ENCODE peak calls at places on chromosomes 13 and 19, in eight cellular contexts. R is mucosa of descending colon, A is AG04450, O is heart left ventricle, Q is left ventricle myocardium inferior, I is stomach, T is spleen, B is right atrium auricular region. S is an unnamed sample.

GRCh38 chr19:37077615-37077928 is 661 bp upstream of the ZNF420 start:
- DNase-seq in R (no peak), A (no peak), O (no peak), Q (no peak), I (no peak), T (no peak), B (no peak), S (no peak)

GRCh38 chr13:111385182-111385857 is 64.9 kb downstream of the TEX29 start:
- DNase-seq in R (no peak), A (no peak), O (peak; percentile 45), Q (no peak), I (peak; percentile 10), T (peak; percentile 55), B (no peak), S (no peak)

GRCh38 chr13:93559718-93560117 is 333.1 kb downstream of the GPC6 start:
- DNase-seq in R (no peak), A (peak; percentile 33), O (no peak), Q (no peak), I (no peak), T (no peak), B (no peak), S (peak; percentile 70)

GRCh38 chr19:52687658-52688057 is 47.2 kb downstream of the ZNF611 start:
- DNase-seq in R (no peak), A (no peak), O (no peak), Q (no peak), I (no peak), T (no peak), B (no peak), S (no peak)

GRCh38 chr19:45528744-45529453 is 21.6 kb downstream of the VASP start:
- DNase-seq in R (peak; percentile 83), A (no peak), O (no peak), Q (no peak), I (peak; percentile 70), T (no peak), B (no peak), S (no peak)

GRCh38 chr19:51421229-51422052 is 4.0 kb upstream of the SIGLEC10 start:
- DNase-seq in R (no peak), A (no peak), O (no peak), Q (no peak), I (no peak), T (no peak), B (no peak), S (no peak)

GRCh38 chr19:4295972-4296771 is 6.0 kb downstream of the TMIGD2 start:
- DNase-seq in R (no peak), A (no peak), O (no peak), Q (no peak), I (peak; percentile 38), T (no peak), B (no peak), S (no peak)

GRCh38 chr13:33446821-33447481 is 161.4 kb upstream of the STARD13 start:
- DNase-seq in R (no peak), A (no peak), O (no peak), Q (no peak), I (peak; percentile 62), T (no peak), B (no peak), S (peak; percentile 49)

GRCh38 chr13:55244991-55245644 is 1895.6 kb upstream of the PRR20A start:
- DNase-seq in R (no peak), A (no peak), O (no peak), Q (no peak), I (no peak), T (no peak), B (no peak), S (no peak)

GRCh38 chr13:73943137-73943964 is 190.9 kb downstream of the KLF12 start:
- DNase-seq in R (no peak), A (no peak), O (no peak), Q (no peak), I (no peak), T (no peak), B (no peak), S (no peak)

GRCh38 chr13:29624997-29625396 is 29.5 kb upstream of the SLC7A1 start:
- DNase-seq in R (no peak), A (no peak), O (peak; percentile 33), Q (no peak), I (no peak), T (no peak), B (no peak), S (no peak)

GRCh38 chr19:44696939-44697669 is 1.8 kb upstream of the CEACAM16 start:
- DNase-seq in R (no peak), A (no peak), O (no peak), Q (no peak), I (no peak), T (no peak), B (no peak), S (no peak)

GRCh38 chr13:87656311-87656710 is 14.9 kb upstream of the SLITRK5 start:
- DNase-seq in R (no peak), A (no peak), O (no peak), Q (no peak), I (no peak), T (no peak), B (no peak), S (no peak)

GRCh38 chr13:106981050-106981449 is 413.1 kb upstream of the ARGLU1 start:
- DNase-seq in R (no peak), A (no peak), O (no peak), Q (no peak), I (no peak), T (no peak), B (no peak), S (no peak)

GRCh38 chr13:101941095-101941777 is 460.6 kb downstream of the FGF14 start:
- DNase-seq in R (no peak), A (no peak), O (no peak), Q (no peak), I (no peak), T (no peak), B (no peak), S (no peak)
- H3K4me3 ChIP-seq in R (no peak overlapping the region), A (no peak overlapping the region), O (no peak overlapping the region), Q (no peak overlapping the region), I (no peak overlapping the region), T (no peak overlapping the region), B (no peak overlapping the region), S (no peak overlapping the region)

GRCh38 chr19:42290523-42291436 is 11.2 kb upstream of the PRR19 start:
- DNase-seq in R (no peak), A (no peak), O (no peak), Q (no peak), I (no peak), T (peak; percentile 84), B (no peak), S (no peak)
- TF ChIP-seq CTCF in R (peak; percentile 13), A (peak; percentile 60), O (peak; percentile 31), Q (peak; percentile 49), I (no peak), T (peak; percentile 73), B (no peak), S (peak; percentile 63)

GRCh38 chr13:113855012-113855921 is 8.6 kb downstream of the GAS6 start:
- DNase-seq in R (peak; percentile 75), A (no peak), O (peak; percentile 74), Q (peak; percentile 52), I (peak; percentile 24), T (peak; percentile 71), B (peak; percentile 59), S (no peak)

GRCh38 chr13:113851826-113852535 is 11.9 kb downstream of the GAS6 start:
- DNase-seq in R (no peak), A (no peak), O (no peak), Q (no peak), I (no peak), T (peak; percentile 56), B (peak; percentile 43), S (no peak)

GRCh38 chr13:113854238-113855011 is 9.5 kb downstream of the GAS6 start:
- DNase-seq in R (peak; percentile 19), A (no peak), O (peak; percentile 73), Q (peak; percentile 61), I (no peak), T (peak; percentile 69), B (peak; percentile 59), S (no peak)

GRCh38 chr13:113852536-113853517 is 11.0 kb downstream of the GAS6 start:
- DNase-seq in R (no peak), A (no peak), O (peak; percentile 61), Q (no peak), I (no peak), T (peak; percentile 70), B (peak; percentile 54), S (no peak)

DNA sequence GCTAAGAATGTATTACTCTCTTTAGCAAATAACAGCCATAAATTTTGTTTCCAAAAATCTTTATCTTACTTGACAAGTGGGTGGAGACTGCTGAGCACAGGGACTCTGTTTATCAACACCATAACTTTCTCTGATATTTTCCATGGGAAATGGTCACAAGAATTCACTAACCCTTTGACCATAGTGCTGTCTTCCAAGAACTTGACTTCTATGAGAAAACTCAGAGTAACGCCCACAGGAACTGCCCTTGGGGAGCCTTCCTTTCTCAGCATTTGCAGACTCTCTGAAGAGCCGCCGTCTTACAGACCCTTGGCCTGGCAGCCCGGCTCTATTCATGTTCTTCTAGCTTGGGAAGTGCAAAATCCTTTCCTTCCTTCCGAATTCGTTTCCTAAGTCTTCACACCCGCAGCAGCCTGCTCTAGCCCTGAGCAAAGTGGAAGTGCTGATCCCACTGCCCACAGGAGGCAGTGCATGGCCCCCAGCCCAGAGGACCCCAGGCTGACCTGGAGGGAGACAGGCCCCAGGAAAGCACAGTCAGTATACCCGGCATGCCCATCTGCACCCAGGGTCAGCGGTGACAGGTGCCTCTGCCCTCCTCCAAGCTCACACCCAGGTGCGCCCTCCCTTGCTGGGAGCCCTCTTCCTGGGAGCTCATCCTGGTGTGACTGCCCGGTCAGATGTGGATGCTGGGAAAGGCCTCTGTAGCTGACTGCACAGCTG is 10.2 kb downstream of the GAS6 start:
- DNase-seq in R (no peak), A (no peak), O (peak; percentile 56), Q (peak; percentile 35), I (no peak), T (peak; percentile 62), B (peak; percentile 57), S (no peak)
- H3K4me3 ChIP-seq in R (no peak overlapping the region), A (no peak overlapping the region), O (peak overlapping the region; percentile 2), Q (peak overlapping the region; percentile 35), I (no peak overlapping the region), T (no peak overlapping the region), B (no peak overlapping the region), S (no peak overlapping the region)

GRCh38 chr19:13353625-13354024 is 152.7 kb downstream of the CACNA1A start:
- DNase-seq in R (no peak), A (no peak), O (no peak), Q (no peak), I (no peak), T (no peak), B (no peak), S (no peak)

GRCh38 chr19:13347351-13347750 is 158.9 kb downstream of the CACNA1A start:
- DNase-seq in R (peak; percentile 14), A (no peak), O (no peak), Q (no peak), I (no peak), T (no peak), B (no peak), S (no peak)

GRCh38 chr19:13355356-13355755 is 150.9 kb downstream of the CACNA1A start:
- DNase-seq in R (no peak), A (no peak), O (no peak), Q (no peak), I (no peak), T (no peak), B (no peak), S (no peak)

GRCh38 chr19:13350072-13350471 is 156.2 kb downstream of the CACNA1A start:
- DNase-seq in R (no peak), A (no peak), O (no peak), Q (no peak), I (no peak), T (no peak), B (no peak), S (no peak)

DNA sequence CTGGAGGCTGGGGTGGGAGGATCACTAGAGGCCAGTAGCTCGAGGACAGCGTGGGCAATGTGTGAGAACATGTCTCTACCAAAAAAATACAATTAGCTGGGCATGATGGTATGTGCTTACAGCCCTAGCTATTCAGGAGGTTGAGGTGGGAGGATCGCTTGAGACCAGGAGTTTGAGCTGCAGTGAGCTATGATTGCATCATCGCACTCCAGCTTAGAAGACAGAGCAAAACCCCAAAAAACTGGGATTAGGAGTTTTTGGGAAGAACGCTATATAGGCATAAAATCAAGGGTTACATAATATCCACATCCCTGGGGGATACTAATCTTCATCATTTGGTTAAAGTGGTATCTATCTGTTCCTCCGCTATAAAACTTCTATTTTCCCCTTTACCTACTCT is 155.5 kb downstream of the CACNA1A start:
- DNase-seq in R (no peak), A (no peak), O (no peak), Q (no peak), I (no peak), T (no peak), B (no peak), S (no peak)
- TF ChIP-seq CTCF in R (no peak), A (no peak), O (no peak), Q (no peak), I (no peak), T (no peak), B (no peak), S (no peak)